ENCODE peak calls at places on chromosomes 1 and 21, in five cellular contexts. I, V, L, F and A are unnamed samples.

GRCh38 chr1:34272152-34272551 is 95.4 kb downstream of the C1orf94 start:
- DNase-seq in I (no peak), V (no peak), L (no peak), F (no peak), A (no peak)

GRCh38 chr1:52034050-52034384 is 407 bp upstream of the KTI12 start:
- DNase-seq in I (no peak), V (no peak), L (no peak), F (no peak), A (no peak)

GRCh38 chr21:15706686-15707085 is 23.1 kb upstream of the USP25 start:
- DNase-seq in I (no peak), V (no peak), L (peak; percentile 7), F (peak; percentile 32), A (no peak)

GRCh38 chr1:228989992-228990827 is 254.9 kb downstream of the RHOU start:
- DNase-seq in I (peak; percentile 74), V (peak; percentile 81), L (peak; percentile 75), F (peak; percentile 38), A (peak; percentile 75)

GRCh38 chr1:81550753-81551152 is 250.0 kb upstream of the ADGRL2 start:
- DNase-seq in I (no peak), V (no peak), L (no peak), F (no peak), A (no peak)

GRCh38 chr1:15765495-15766194 is 7.0 kb downstream of the FBLIM1 start:
- DNase-seq in I (no peak), V (no peak), L (no peak), F (no peak), A (no peak)

GRCh38 chr1:174534789-174535188 is 87.0 kb downstream of the GPR52 start:
- DNase-seq in I (no peak), V (no peak), L (no peak), F (no peak), A (no peak)

GRCh38 chr1:102550729-102551384 is 554.1 kb upstream of the OLFM3 start:
- DNase-seq in I (no peak), V (no peak), L (no peak), F (no peak), A (no peak)

GRCh38 chr1:54125671-54126070 is 27.1 kb downstream of the CDCP2 start:
- DNase-seq in I (peak; percentile 32), V (no peak), L (peak; percentile 19), F (peak; percentile 63), A (peak; percentile 85)

GRCh38 chr1:111110197-111110899 is 29.5 kb downstream of the DRAM2 start:
- DNase-seq in I (no peak), V (no peak), L (no peak), F (peak; percentile 76), A (peak; percentile 56)

GRCh38 chr1:220705782-220706181 is 15.6 kb downstream of the C1orf115 start:
- DNase-seq in I (no peak), V (no peak), L (no peak), F (peak; percentile 56), A (no peak)

GRCh38 chr1:230303822-230304221 is 122.3 kb downstream of the PGBD5 start:
- DNase-seq in I (no peak), V (no peak), L (no peak), F (no peak), A (no peak)

GRCh38 chr1:167263344-167263743 is 42.7 kb downstream of the POU2F1 start:
- DNase-seq in I (no peak), V (no peak), L (no peak), F (no peak), A (no peak)

GRCh38 chr1:11044849-11045427 is 2.1 kb downstream of the MASP2 start:
- DNase-seq in I (no peak), V (no peak), L (no peak), F (no peak), A (no peak)

GRCh38 chr1:30950700-30951099 is 42.1 kb upstream of the SDC3 start:
- DNase-seq in I (no peak), V (no peak), L (no peak), F (no peak), A (no peak)

GRCh38 chr21:45303751-45304150 is 16.1 kb upstream of the POFUT2 start:
- DNase-seq in I (peak; percentile 15), V (no peak), L (no peak), F (no peak), A (no peak)

GRCh38 chr1:33753087-33753856 is 110.6 kb upstream of the HMGB4 start:
- DNase-seq in I (no peak), V (no peak), L (no peak), F (no peak), A (no peak)

GRCh38 chr1:160628799-160629263 is 18.0 kb downstream of the SLAMF1 start:
- DNase-seq in I (no peak), V (no peak), L (no peak), F (no peak), A (no peak)

GRCh38 chr1:246591504-246591903 is 25.2 kb downstream of the CNST start:
- DNase-seq in I (no peak), V (no peak), L (no peak), F (no peak), A (no peak)

GRCh38 chr1:7572654-7573152 is 198.4 kb upstream of the VAMP3 start:
- DNase-seq in I (no peak), V (no peak), L (no peak), F (peak; percentile 53), A (peak; percentile 83)

GRCh38 chr1:30492451-30492850 is 230.9 kb downstream of the MATN1 start:
- DNase-seq in I (no peak), V (no peak), L (no peak), F (no peak), A (no peak)

GRCh38 chr1:166166701-166167394 is at the start of gene FAM78B:
- DNase-seq in I (peak; percentile 84), V (peak; percentile 75), L (peak; percentile 84), F (peak; percentile 80), A (peak; percentile 83)

GRCh38 chr1:25549273-25550154 is 6.1 kb downstream of the LDLRAP1 start:
- DNase-seq in I (peak; percentile 40), V (no peak), L (peak; percentile 59), F (peak; percentile 62), A (no peak)

GRCh38 chr21:34306246-34306645 is 57.6 kb upstream of the KCNE2 start:
- DNase-seq in I (no peak), V (no peak), L (no peak), F (no peak), A (no peak)

DNA sequence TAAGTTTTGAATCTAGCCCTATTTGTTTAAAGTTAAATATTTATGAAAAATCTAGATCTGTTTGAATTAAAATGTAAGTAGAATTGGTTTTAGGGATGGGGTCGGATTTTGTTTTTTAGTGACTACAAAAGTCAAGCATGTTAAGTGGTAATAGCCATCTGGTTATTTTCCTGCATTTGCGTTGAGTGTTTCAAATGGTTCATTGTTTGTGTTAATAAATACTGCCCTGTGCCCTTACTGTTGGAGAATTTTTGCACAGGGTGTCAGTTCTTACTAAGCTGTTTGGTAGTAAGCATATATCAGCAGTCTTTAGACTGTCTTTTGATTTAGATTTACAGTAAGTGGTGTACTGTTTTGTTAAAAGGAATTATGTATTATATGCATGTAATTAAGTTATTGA is 46.1 kb upstream of the TARS2 start:
- DNase-seq in I (no peak), V (no peak), L (no peak), F (no peak), A (no peak)
- H3K9me3 ChIP-seq in I (no peaks in the 10 kb centered on the region), V (no peaks in the 10 kb centered on the region), L (no peaks in the 10 kb centered on the region), F (no peaks in the 10 kb centered on the region), A (no peaks in the 10 kb centered on the region)

GRCh38 chr1:98005326-98006010 is 84.6 kb upstream of the DPYD start:
- DNase-seq in I (no peak), V (no peak), L (no peak), F (no peak), A (no peak)

GRCh38 chr1:97999320-97999719 is 78.5 kb upstream of the DPYD start:
- DNase-seq in I (no peak), V (no peak), L (no peak), F (no peak), A (no peak)

GRCh38 chr1:98002288-98002687 is 81.5 kb upstream of the DPYD start:
- DNase-seq in I (no peak), V (no peak), L (no peak), F (no peak), A (no peak)

GRCh38 chr1:98003442-98003841 is 82.6 kb upstream of the DPYD start:
- DNase-seq in I (no peak), V (no peak), L (no peak), F (no peak), A (no peak)

GRCh38 chr1:98001764-98002163 is 80.9 kb upstream of the DPYD start:
- DNase-seq in I (no peak), V (no peak), L (no peak), F (no peak), A (no peak)
- TF ChIP-seq CTCF in I (no peak), V (no peak), L (no peak), F (no peak), A (no peak)

GRCh38 chr1:5944848-5945167 is 47.4 kb downstream of the NPHP4 start:
- DNase-seq in I (no peak), V (no peak), L (no peak), F (no peak), A (no peak)
- H3K4me3 ChIP-seq in I (no peak overlapping the region), V (no peak overlapping the region), L (no peak overlapping the region), F (no peak overlapping the region), A (no peak overlapping the region)

GRCh38 chr1:98681812-98682211 is 20.3 kb downstream of the SNX7 start:
- DNase-seq in I (no peak), V (no peak), L (no peak), F (no peak), A (no peak)
- H3K9me3 ChIP-seq in I (no peaks in the 10 kb centered on the region), V (no peaks in the 10 kb centered on the region), L (no peaks in the 10 kb centered on the region), F (no peaks in the 10 kb centered on the region), A (no peaks in the 10 kb centered on the region)

DNA sequence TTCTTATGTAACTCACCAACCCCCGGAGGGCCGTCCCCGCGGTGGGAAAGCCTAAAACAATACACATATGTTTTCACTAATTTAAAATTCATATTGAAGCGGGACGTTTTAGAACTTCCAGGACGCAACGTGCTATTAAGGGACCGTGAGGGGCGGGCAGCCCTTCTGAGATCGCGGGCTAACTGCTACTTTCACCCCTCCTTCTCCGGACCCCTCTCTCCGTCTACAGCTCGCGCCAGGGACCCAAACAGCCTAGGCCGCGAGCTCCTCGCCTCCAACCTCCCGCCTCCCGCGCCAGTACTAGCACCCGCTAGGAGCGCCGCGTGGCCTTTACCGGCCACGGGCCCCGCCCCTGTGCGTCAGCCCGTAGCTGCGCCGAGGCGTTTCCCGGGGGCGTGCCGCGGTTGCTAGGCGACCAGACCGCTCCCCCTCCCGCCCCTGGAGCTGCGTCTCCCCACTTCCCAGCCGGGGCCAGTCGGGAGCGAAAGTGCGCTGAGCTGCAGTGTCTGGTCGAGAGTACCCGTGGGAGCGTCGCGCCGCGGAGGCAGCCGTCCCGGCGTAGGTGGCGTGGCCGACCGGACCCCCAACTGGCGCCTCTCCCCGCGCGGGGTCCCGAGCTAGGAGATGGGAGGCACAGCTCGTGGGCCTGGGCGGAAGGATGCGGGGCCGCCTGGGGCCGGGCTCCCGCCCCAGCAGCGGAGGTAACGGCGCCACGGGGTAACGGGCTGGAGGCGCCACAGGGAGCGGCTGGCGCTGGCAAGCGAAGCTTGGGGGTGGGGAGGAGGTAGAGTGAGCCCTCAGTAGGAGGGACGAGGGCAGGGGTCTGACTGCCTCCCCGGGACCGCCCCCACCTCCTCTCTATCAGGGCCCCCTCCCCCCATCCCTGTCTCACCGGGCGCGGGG is at the start of gene DYRK3:
- DNase-seq in I (peak; percentile 96), V (peak; percentile 92), L (peak; percentile 94), F (peak; percentile 97), A (peak; percentile 98)
- TF ChIP-seq CTCF in I (peak; percentile 30), V (peak; percentile 10), L (no peak), F (no peak), A (no peak)

DNA sequence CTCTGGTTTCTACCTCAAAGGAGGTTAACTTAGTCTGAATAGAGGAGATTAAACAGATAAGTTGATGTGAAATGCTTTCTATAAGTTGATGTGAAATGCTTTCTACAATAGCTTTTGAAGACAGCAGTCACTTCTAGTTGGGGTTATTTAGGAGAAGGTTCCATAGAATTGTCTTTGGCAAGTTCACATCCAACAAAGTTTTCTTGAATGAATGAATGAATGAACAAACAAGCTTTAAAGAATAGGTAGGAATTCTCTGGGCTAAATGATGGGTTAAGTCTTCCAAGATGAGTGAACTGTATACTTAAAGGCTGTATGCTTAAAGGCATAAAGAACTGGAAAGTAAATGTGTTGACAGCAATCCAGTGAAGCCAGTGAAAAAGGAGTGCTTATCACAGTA is 1.9 kb downstream of the CDC73 start:
- DNase-seq in I (no peak), V (no peak), L (no peak), F (no peak), A (no peak)
- H3K4me3 ChIP-seq in I (peak overlapping the region; percentile 87), V (peak overlapping the region; percentile 67), L (no peak overlapping the region), F (peak overlapping the region; percentile 69), A (no peak overlapping the region)